ENCODE peak calls at places on chromosomes 16 and 17, in four cellular contexts. P is Panc1, N is upper lobe of right lung, L is psoas muscle. K is an unnamed sample.

GRCh38 chr17:61410100-61410551 is 10.5 kb downstream of the TBX2 start:
- DNase-seq in L (peak; percentile 46), N (peak; percentile 66), P (no peak), K (peak; percentile 53)

GRCh38 chr17:1755252-1755992 is 6.4 kb upstream of the SERPINF1 start:
- DNase-seq in L (no peak), P (no peak), N (peak; percentile 68), K (no peak)

GRCh38 chr16:54538241-54538640 is 251.7 kb upstream of the IRX3 start:
- DNase-seq in L (no peak), P (no peak), N (no peak), K (no peak)

GRCh38 chr16:79326549-79326948 is 274.0 kb downstream of the MAF start:
- DNase-seq in N (no peak), L (no peak), P (no peak), K (no peak)

GRCh38 chr17:72683506-72684404 is 408.7 kb downstream of the SLC39A11 start:
- DNase-seq in N (peak; percentile 74), L (peak; percentile 58), P (peak; percentile 86), K (peak; percentile 92)

GRCh38 chr17:45092932-45093430 is 31.9 kb downstream of the NMT1 start:
- DNase-seq in N (peak; percentile 82), P (peak; percentile 60), L (peak; percentile 95), K (peak; percentile 94)

GRCh38 chr16:3401719-3402397 is 843 bp downstream of the ZNF174 start:
- DNase-seq in P (no peak), N (no peak), L (no peak), K (no peak)

GRCh38 chr17:42329025-42329976 is 41.0 kb downstream of the STAT5A start:
- DNase-seq in P (no peak), N (no peak), L (no peak), K (no peak)

GRCh38 chr16:12067714-12068401 is 91.3 kb downstream of the SNX29 start:
- DNase-seq in N (peak; percentile 57), P (peak; percentile 79), L (peak; percentile 23), K (no peak)

DNA sequence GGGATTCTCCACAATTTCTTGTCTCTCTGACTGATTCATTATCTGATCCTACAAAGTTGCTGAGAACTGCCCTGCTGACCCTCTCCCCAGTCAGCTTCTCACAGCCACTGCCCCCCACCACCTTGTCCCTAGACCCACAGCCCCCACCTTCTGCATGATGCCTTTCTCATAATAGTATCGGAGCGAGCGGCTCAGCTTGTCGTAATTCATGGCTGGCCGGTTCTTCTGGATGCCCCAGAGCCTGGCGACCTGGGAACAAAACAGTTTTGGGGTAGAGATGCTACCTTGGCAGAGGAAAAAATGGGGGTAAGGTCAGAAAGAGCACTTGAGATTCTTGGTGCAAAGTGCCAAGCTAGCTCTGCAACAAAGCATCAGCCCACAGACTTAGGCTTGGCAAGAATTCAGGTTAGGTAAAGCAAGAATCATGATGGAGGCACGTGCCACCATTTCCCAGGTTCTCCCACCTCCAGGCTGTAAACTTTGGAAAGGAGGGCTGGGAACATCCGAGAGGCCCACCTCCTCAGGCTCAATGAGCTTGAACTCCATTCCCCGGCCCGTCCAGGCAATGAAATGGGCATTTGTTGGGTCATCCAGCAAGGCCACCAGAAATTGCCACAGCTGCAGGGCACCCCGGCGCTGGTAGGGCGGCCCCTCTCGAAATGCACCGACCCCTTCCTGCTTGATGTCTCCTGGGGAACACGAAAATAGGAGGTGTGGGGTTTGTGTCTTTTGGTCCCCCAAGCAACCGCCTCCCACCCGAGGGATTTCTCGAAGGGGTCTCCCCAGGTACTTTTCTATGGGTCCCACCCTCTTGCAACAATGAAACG is 16.9 kb downstream of the ETV4 start:
- DNase-seq in L (no peak), N (peak; percentile 40), P (no peak), K (peak; percentile 49)
- H3K4me1 ChIP-seq in L (peaks cover 27% of the 10 kb centered on the region), N (peaks cover 13% of the 10 kb centered on the region), P (no peaks in the 10 kb centered on the region), K (peaks cover 17% of the 10 kb centered on the region)

DNA sequence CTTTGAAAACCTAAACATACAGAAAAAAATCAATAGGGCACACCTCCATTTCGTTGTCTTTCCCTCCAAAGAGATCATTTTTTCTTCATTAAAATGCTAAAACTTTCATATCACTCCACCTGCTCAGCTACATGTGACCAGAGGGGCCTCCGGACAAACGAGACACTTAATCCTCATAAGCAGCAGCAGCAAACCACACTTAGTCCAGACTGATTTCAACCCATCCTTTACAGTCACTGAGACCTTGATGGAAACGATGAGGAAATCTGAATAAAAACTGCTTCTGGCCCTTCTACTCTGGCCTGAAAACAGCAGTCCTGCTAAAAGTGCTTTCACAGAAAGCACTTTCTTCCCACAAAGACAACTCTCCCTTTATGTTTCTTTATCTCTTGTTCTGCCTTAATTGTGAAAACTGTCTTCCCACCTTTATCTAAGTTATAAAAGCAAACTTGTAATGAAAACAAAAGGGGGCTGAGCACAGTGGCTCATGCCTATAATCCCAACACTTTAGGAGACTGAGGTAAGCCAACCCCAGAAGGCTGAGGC is 4.6 kb downstream of the ANKRD11 start:
- DNase-seq in L (no peak), P (no peak), N (no peak), K (no peak)
- H3K4me3 ChIP-seq in L (peak overlapping the region; percentile 27), P (no peak overlapping the region), N (no peak overlapping the region), K (no peak overlapping the region)

GRCh38 chr17:49851387-49852291 is 3.8 kb upstream of the TAC4 start:
- DNase-seq in L (peak; percentile 87), N (peak; percentile 90), P (no peak), K (no peak)
- H3K4me1 ChIP-seq in L (peaks cover 11% of the 10 kb centered on the region), N (peaks cover 13% of the 10 kb centered on the region), P (peaks cover 3% of the 10 kb centered on the region), K (no peaks in the 10 kb centered on the region)

GRCh38 chr17:67471118-67471517 is 94.0 kb downstream of the PITPNC1 start:
- DNase-seq in L (no peak), N (no peak), P (no peak), K (no peak)
- H3K4me3 ChIP-seq in L (no peak overlapping the region), N (no peak overlapping the region), P (no peak overlapping the region), K (no peak overlapping the region)

GRCh38 chr17:56908061-56908542 is 5.7 kb downstream of the TRIM25 start:
- DNase-seq in P (no peak), L (peak; percentile 77), N (peak; percentile 83), K (no peak)
- H3K4me1 ChIP-seq in P (peaks cover 10% of the 10 kb centered on the region), L (peaks cover 30% of the 10 kb centered on the region), N (peaks cover 45% of the 10 kb centered on the region), K (peaks cover 9% of the 10 kb centered on the region)

GRCh38 chr16:85460983-85461813 is 151.9 kb upstream of the GSE1 start:
- DNase-seq in N (no peak), L (peak; percentile 70), P (no peak), K (no peak)
- H3K4me3 ChIP-seq in N (no peak overlapping the region), L (peak overlapping the region; percentile 58), P (no peak overlapping the region), K (no peak overlapping the region)

GRCh38 chr16:81511371-81511770 is 66.8 kb downstream of the CMIP start:
- DNase-seq in L (no peak), N (no peak), P (no peak), K (no peak)
- H3K4me1 ChIP-seq in L (peaks cover 14% of the 10 kb centered on the region), N (peaks cover 24% of the 10 kb centered on the region), P (peaks cover 28% of the 10 kb centered on the region), K (peaks cover 39% of the 10 kb centered on the region)

DNA sequence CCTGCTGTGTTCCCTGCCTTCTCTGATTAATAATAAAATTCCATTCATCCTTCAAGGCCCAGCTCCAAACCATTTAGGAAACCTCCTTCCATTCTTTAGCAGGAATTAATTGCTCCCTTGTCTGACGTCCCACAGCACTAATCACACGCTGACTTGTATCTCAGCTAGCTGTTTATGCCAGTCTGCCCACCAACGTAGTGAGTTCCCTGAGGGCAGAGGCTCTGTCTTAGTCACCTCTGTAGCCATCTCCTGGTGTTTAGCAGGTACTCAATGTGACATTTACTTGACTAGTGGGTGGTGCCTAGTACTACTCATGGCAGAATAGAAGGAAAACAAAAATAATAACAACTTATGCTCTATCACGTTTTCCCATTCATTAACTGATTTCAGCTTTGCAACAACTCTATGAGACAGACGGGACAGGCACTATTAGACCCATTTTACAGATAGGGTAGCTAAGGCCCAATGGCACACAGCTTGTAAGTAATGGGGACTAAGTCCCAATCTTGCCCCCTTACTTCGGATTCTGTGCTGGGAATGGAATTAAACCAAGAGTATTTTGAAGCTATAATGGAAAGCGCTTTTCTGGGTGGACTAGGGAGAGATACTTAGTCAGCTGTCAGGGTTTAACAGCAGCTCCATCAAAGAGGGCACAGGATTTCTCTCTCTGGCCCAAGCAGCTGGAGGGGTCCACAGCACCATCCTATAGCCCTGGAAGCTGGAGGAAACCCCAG is 931 bp upstream of the WIPF2 start:
- DNase-seq in L (no peak), P (no peak), N (no peak), K (no peak)
- H3K4me3 ChIP-seq in L (peak overlapping the region; percentile 80), P (peak overlapping the region; percentile 68), N (no peak overlapping the region), K (no peak overlapping the region)